ENCODE peak calls at places on chromosomes 12 and 14, in seven cellular contexts. One of them, this sample, is unnamed.

GRCh38 chr12:90245396-90245795 is 536.8 kb upstream of the ATP2B1 start:
- DNase-seq in stimulated activated naive CD4-positive, alpha-beta T cell: no peak
- DNase-seq in right cardiac atrium: no peak
- DNase-seq in posterior cingulate gyrus: no peak
- DNase-seq in mammary epithelial cell: no peak
- DNase-seq in CD4-positive, alpha-beta memory T cell: no peak
- DNase-seq in hypothalamus: no peak
- DNase-seq in this sample: no peak

GRCh38 chr14:56422703-56423213 is 156.8 kb upstream of the TMEM260 start:
- DNase-seq in stimulated activated naive CD4-positive, alpha-beta T cell: peak; percentile 11
- DNase-seq in right cardiac atrium: peak; percentile 33
- DNase-seq in posterior cingulate gyrus: peak; percentile 14
- DNase-seq in mammary epithelial cell: peak; percentile 32
- DNase-seq in CD4-positive, alpha-beta memory T cell: peak; percentile 35
- DNase-seq in hypothalamus: peak; percentile 1
- DNase-seq in this sample: peak; percentile 52

GRCh38 chr12:113700943-113701342 is 229.3 kb upstream of the LHX5 start:
- DNase-seq in stimulated activated naive CD4-positive, alpha-beta T cell: no peak
- DNase-seq in right cardiac atrium: no peak
- DNase-seq in posterior cingulate gyrus: no peak
- DNase-seq in mammary epithelial cell: peak; percentile 18
- DNase-seq in CD4-positive, alpha-beta memory T cell: no peak
- DNase-seq in hypothalamus: no peak
- DNase-seq in this sample: no peak

GRCh38 chr14:101027966-101028365 is 124.4 kb upstream of the RTL1 start:
- DNase-seq in stimulated activated naive CD4-positive, alpha-beta T cell: no peak
- DNase-seq in right cardiac atrium: no peak
- DNase-seq in posterior cingulate gyrus: no peak
- DNase-seq in mammary epithelial cell: no peak
- DNase-seq in CD4-positive, alpha-beta memory T cell: no peak
- DNase-seq in hypothalamus: no peak
- DNase-seq in this sample: peak; percentile 77

GRCh38 chr14:74988131-74988530 is 14.6 kb upstream of the EIF2B2 start:
- DNase-seq in stimulated activated naive CD4-positive, alpha-beta T cell: no peak
- DNase-seq in right cardiac atrium: no peak
- DNase-seq in posterior cingulate gyrus: no peak
- DNase-seq in mammary epithelial cell: peak; percentile 90
- DNase-seq in CD4-positive, alpha-beta memory T cell: no peak
- DNase-seq in hypothalamus: no peak
- DNase-seq in this sample: peak; percentile 57

GRCh38 chr12:98873823-98874222 is 228.7 kb downstream of the APAF1 start:
- DNase-seq in stimulated activated naive CD4-positive, alpha-beta T cell: no peak
- DNase-seq in right cardiac atrium: no peak
- DNase-seq in posterior cingulate gyrus: no peak
- DNase-seq in mammary epithelial cell: no peak
- DNase-seq in CD4-positive, alpha-beta memory T cell: no peak
- DNase-seq in hypothalamus: no peak
- DNase-seq in this sample: no peak

GRCh38 chr14:76977793-76978730 is 50.4 kb downstream of the IRF2BPL start:
- DNase-seq in stimulated activated naive CD4-positive, alpha-beta T cell: peak; percentile 57
- DNase-seq in right cardiac atrium: peak; percentile 61
- DNase-seq in posterior cingulate gyrus: no peak
- DNase-seq in mammary epithelial cell: no peak
- DNase-seq in CD4-positive, alpha-beta memory T cell: peak; percentile 85
- DNase-seq in hypothalamus: no peak
- DNase-seq in this sample: peak; percentile 73

GRCh38 chr14:29528889-29529288 is 398.8 kb downstream of the PRKD1 start:
- DNase-seq in stimulated activated naive CD4-positive, alpha-beta T cell: no peak
- DNase-seq in right cardiac atrium: no peak
- DNase-seq in posterior cingulate gyrus: no peak
- DNase-seq in mammary epithelial cell: no peak
- DNase-seq in CD4-positive, alpha-beta memory T cell: no peak
- DNase-seq in hypothalamus: no peak
- DNase-seq in this sample: no peak

GRCh38 chr14:92728781-92729364 is 19.6 kb downstream of the LGMN start:
- DNase-seq in stimulated activated naive CD4-positive, alpha-beta T cell: no peak
- DNase-seq in right cardiac atrium: no peak
- DNase-seq in posterior cingulate gyrus: no peak
- DNase-seq in mammary epithelial cell: peak; percentile 89
- DNase-seq in CD4-positive, alpha-beta memory T cell: no peak
- DNase-seq in hypothalamus: no peak
- DNase-seq in this sample: no peak

GRCh38 chr14:20383636-20384035 is 29.7 kb downstream of the TEP1 start:
- DNase-seq in stimulated activated naive CD4-positive, alpha-beta T cell: no peak
- DNase-seq in right cardiac atrium: no peak
- DNase-seq in posterior cingulate gyrus: no peak
- DNase-seq in mammary epithelial cell: no peak
- DNase-seq in CD4-positive, alpha-beta memory T cell: no peak
- DNase-seq in hypothalamus: no peak
- DNase-seq in this sample: no peak

GRCh38 chr12:68739891-68740290 is 6.1 kb upstream of the SLC35E3 start:
- DNase-seq in stimulated activated naive CD4-positive, alpha-beta T cell: no peak
- DNase-seq in right cardiac atrium: no peak
- DNase-seq in posterior cingulate gyrus: no peak
- DNase-seq in mammary epithelial cell: no peak
- DNase-seq in CD4-positive, alpha-beta memory T cell: no peak
- DNase-seq in hypothalamus: no peak
- DNase-seq in this sample: no peak